ENCODE peak calls at places on chromosomes 16 and 17, in seven cellular contexts. I is Caki2; O is iPS DF 19.7; Y is NCI-H1092; S is activated naive CD4-positive, alpha-beta T cell; W is T-helper 17 cell; P is heart right ventricle. A is an unnamed sample.

GRCh38 chr17:6024576-6024975 is 45.6 kb upstream of the WSCD1 start:
- DNase-seq in W (no peak), S (no peak), O (no peak), Y (no peak), I (no peak), P (no peak), A (no peak)

GRCh38 chr17:68057531-68057952 is 22.0 kb downstream of the KPNA2 start:
- DNase-seq in O (no peak), S (peak; percentile 15), Y (no peak), I (no peak), P (no peak), W (peak; percentile 23), A (no peak)

GRCh38 chr17:6061290-6061689 is 8.9 kb upstream of the WSCD1 start:
- DNase-seq in P (no peak), Y (no peak), S (no peak), I (peak; percentile 87), O (no peak), W (no peak), A (no peak)

GRCh38 chr16:57615813-57616212 is 12.6 kb upstream of the ADGRG1 start:
- DNase-seq in P (no peak), O (no peak), Y (no peak), W (no peak), S (no peak), I (no peak), A (peak; percentile 17)

GRCh38 chr16:50154369-50154947 is 1.4 kb downstream of the TENT4B start:
- DNase-seq in O (no peak), S (no peak), I (no peak), Y (no peak), W (no peak), P (no peak), A (no peak)

GRCh38 chr17:40374965-40375498 is 10.5 kb upstream of the GJD3 start:
- DNase-seq in S (no peak), Y (no peak), P (no peak), O (no peak), W (no peak), I (no peak), A (peak; percentile 54)

GRCh38 chr16:24748242-24748641 is 18.8 kb downstream of the TNRC6A start:
- DNase-seq in O (no peak), I (peak; percentile 75), P (no peak), W (no peak), S (no peak), Y (no peak), A (no peak)

GRCh38 chr17:73320601-73321264 is 8.9 kb upstream of the CDC42EP4 start:
- DNase-seq in P (no peak), I (no peak), O (no peak), W (no peak), S (no peak), Y (no peak), A (no peak)

GRCh38 chr17:7710341-7710740 is 5.3 kb downstream of the EFNB3 start:
- DNase-seq in W (no peak), Y (no peak), O (no peak), S (no peak), P (no peak), I (no peak), A (no peak)

GRCh38 chr16:5584100-5584499 is 486.5 kb upstream of the EEF2KMT start:
- DNase-seq in Y (no peak), P (no peak), I (no peak), S (no peak), O (no peak), W (no peak), A (no peak)

GRCh38 chr16:19840524-19841110 is 44.0 kb downstream of the GPRC5B start:
- DNase-seq in Y (peak; percentile 94), W (no peak), P (no peak), O (no peak), S (no peak), I (no peak), A (no peak)

GRCh38 chr17:81480140-81480917 is 32.3 kb downstream of the ACTG1 start:
- DNase-seq in W (no peak), I (peak; percentile 51), O (no peak), P (no peak), Y (no peak), S (no peak), A (no peak)

GRCh38 chr16:17364319-17365210 is 106.2 kb downstream of the XYLT1 start:
- DNase-seq in W (peak; percentile 43), Y (no peak), S (peak; percentile 34), I (no peak), P (no peak), O (no peak), A (no peak)

GRCh38 chr16:78742501-78743283 is 643.2 kb downstream of the WWOX start:
- DNase-seq in O (no peak), W (peak; percentile 55), Y (no peak), S (peak; percentile 42), P (no peak), I (peak; percentile 2), A (peak; percentile 23)

GRCh38 chr17:28900986-28901726 is 1.7 kb downstream of the DHRS13 start:
- DNase-seq in P (no peak), O (no peak), I (no peak), S (no peak), W (no peak), Y (no peak), A (no peak)

GRCh38 chr16:89706446-89707260 is 5.1 kb upstream of the SPATA2L start:
- DNase-seq in Y (no peak), S (no peak), O (no peak), I (no peak), W (no peak), P (no peak), A (no peak)

GRCh38 chr17:82985973-82986372 is 93.4 kb upstream of the METRNL start:
- DNase-seq in S (peak; percentile 60), P (no peak), W (peak; percentile 45), Y (no peak), I (no peak), O (no peak), A (no peak)

GRCh38 chr17:7438050-7438614 is 1.2 kb upstream of the FGF11 start:
- DNase-seq in P (peak; percentile 82), W (peak; percentile 40), S (peak; percentile 64), Y (no peak), I (no peak), O (no peak), A (no peak)

GRCh38 chr16:22141746-22142145 is 20.6 kb upstream of the SDR42E2 start:
- DNase-seq in Y (no peak), O (no peak), W (no peak), S (no peak), P (no peak), I (peak; percentile 12), A (no peak)

GRCh38 chr16:29107299-29107698 is 122.4 kb downstream of the LAT start:
- DNase-seq in I (no peak), W (no peak), Y (no peak), O (no peak), P (no peak), S (no peak), A (no peak)

GRCh38 chr17:53470626-53471025 is 352.1 kb upstream of the KIF2B start:
- DNase-seq in I (no peak), S (no peak), P (no peak), O (no peak), W (no peak), Y (no peak), A (no peak)

GRCh38 chr17:16969931-16970906 is 1.7 kb downstream of the TNFRSF13B start:
- DNase-seq in S (no peak), Y (no peak), O (no peak), W (no peak), P (no peak), I (no peak), A (peak; percentile 83)

GRCh38 chr17:30586818-30587595 is 109.8 kb downstream of the GOSR1 start:
- DNase-seq in I (peak; percentile 22), W (no peak), Y (no peak), P (no peak), O (no peak), S (no peak), A (no peak)

GRCh38 chr17:57249520-57249919 is 6.8 kb upstream of the MSI2 start:
- DNase-seq in Y (no peak), P (no peak), I (no peak), O (no peak), W (no peak), S (no peak), A (no peak)

GRCh38 chr16:71971571-71971970 is 28.6 kb downstream of the PKD1L3 start:
- DNase-seq in P (no peak), W (no peak), Y (no peak), I (no peak), O (no peak), S (no peak), A (no peak)

GRCh38 chr16:11835891-11836652 is 15.3 kb downstream of the RSL1D1 start:
- DNase-seq in O (no peak), P (no peak), W (no peak), I (peak; percentile 29), S (no peak), Y (no peak), A (no peak)

GRCh38 chr16:77834600-77834963 is 46.2 kb downstream of the VAT1L start:
- DNase-seq in O (no peak), P (no peak), S (no peak), I (no peak), Y (no peak), W (no peak), A (no peak)

GRCh38 chr16:58502217-58502921 is 2.4 kb downstream of the NDRG4 start:
- DNase-seq in O (no peak), S (no peak), Y (no peak), P (no peak), W (no peak), I (no peak), A (no peak)

GRCh38 chr16:49463529-49463928 is 89.9 kb downstream of the C16orf78 start:
- DNase-seq in S (peak; percentile 66), O (no peak), I (no peak), Y (no peak), W (peak; percentile 34), P (no peak), A (no peak)

GRCh38 chr16:27181020-27181419 is 22.3 kb upstream of the KDM8 start:
- DNase-seq in S (no peak), O (no peak), I (no peak), W (no peak), Y (no peak), P (no peak), A (no peak)

A was measured in lower leg skin.